ENCODE peak calls at places on chromosomes 16 and 17, in five cellular contexts. H is NCI-H1436, Q is brain microvascular endothelial cell, G is stomach, S is NCI-H2029 treated with DMSO at 0.1 percent for 48 hours. D is an unnamed sample.

GRCh38 chr17:43880420-43880991 is 26.8 kb downstream of the MPP2 start:
- DNase-seq in H (peak), Q (no peak), G (peak), S (peak), D (peak)

GRCh38 chr17:78528541-78528940 is 48.7 kb downstream of the DNAH17 start:
- DNase-seq in H (peak), Q (no peak), G (no peak), S (peak), D (no peak)

GRCh38 chr17:8935194-8935593 is 30.3 kb downstream of the PIK3R5 start:
- DNase-seq in H (no peak), Q (no peak), G (no peak), S (no peak), D (no peak)

GRCh38 chr16:6949240-6949639 is 383.4 kb upstream of the RBFOX1 start:
- DNase-seq in H (no peak), Q (no peak), G (no peak), S (no peak), D (no peak)

GRCh38 chr17:19263621-19264010 is 26.4 kb downstream of the EPN2 start:
- DNase-seq in H (no peak), Q (peak), G (no peak), S (no peak), D (peak)

GRCh38 chr16:74623214-74623842 is 16.4 kb upstream of the GLG1 start:
- DNase-seq in H (no peak), Q (no peak), G (peak), S (no peak), D (peak)

GRCh38 chr16:84061236-84061830 is 18.7 kb upstream of the SLC38A8 start:
- DNase-seq in H (no peak), Q (no peak), G (no peak), S (no peak), D (no peak)

GRCh38 chr17:43570518-43570928 is 24.4 kb upstream of the ETV4 start:
- DNase-seq in H (no peak), Q (peak), G (no peak), S (no peak), D (no peak)

GRCh38 chr16:81446318-81447275 is 2.0 kb downstream of the CMIP start:
- DNase-seq in H (no peak), Q (no peak), G (peak), S (no peak), D (no peak)

GRCh38 chr16:14007460-14007859 is 63.7 kb upstream of the MRTFB start:
- DNase-seq in H (no peak), Q (peak), G (no peak), S (peak), D (peak)

GRCh38 chr17:13030459-13031305 is 12.9 kb upstream of the ELAC2 start:
- DNase-seq in H (peak), Q (peak), G (no peak), S (peak), D (peak)

GRCh38 chr16:87843678-87844373 is 25.5 kb downstream of the SLC7A5 start:
- DNase-seq in H (no peak), Q (no peak), G (no peak), S (no peak), D (no peak)

GRCh38 chr16:57165923-57166322 is 19.9 kb downstream of the PSME3IP1 start:
- DNase-seq in H (no peak), Q (no peak), G (no peak), S (peak), D (peak)

GRCh38 chr17:44108440-44109311 is 14.8 kb downstream of the HDAC5 start:
- DNase-seq in H (no peak), Q (peak), G (peak), S (no peak), D (peak)

GRCh38 chr17:14381606-14382005 is 80.7 kb downstream of the HS3ST3B1 start:
- DNase-seq in H (no peak), Q (no peak), G (no peak), S (no peak), D (no peak)

GRCh38 chr17:47850692-47851573 is at the start of gene SP6:
- DNase-seq in H (peak), Q (peak), G (peak), S (peak), D (peak)

GRCh38 chr16:88057656-88058055 is 106.4 kb downstream of the BANP start:
- DNase-seq in H (no peak), Q (no peak), G (no peak), S (no peak), D (no peak)

GRCh38 chr16:7545251-7545650 is 212.6 kb downstream of the RBFOX1 start:
- DNase-seq in H (no peak), Q (no peak), G (no peak), S (no peak), D (no peak)

GRCh38 chr17:82225368-82226029 is 3.3 kb upstream of the SLC16A3 start:
- DNase-seq in H (no peak), Q (no peak), G (no peak), S (no peak), D (no peak)

GRCh38 chr17:39939031-39939430 is 11.5 kb downstream of the LRRC3C start:
- DNase-seq in H (no peak), Q (no peak), G (no peak), S (no peak), D (no peak)

GRCh38 chr16:47643610-47644009 is 182.5 kb downstream of the PHKB start:
- DNase-seq in H (no peak), Q (peak), G (no peak), S (no peak), D (peak)

GRCh38 chr16:83023640-83024039 is 396.9 kb downstream of the CDH13 start:
- DNase-seq in H (no peak), Q (no peak), G (no peak), S (no peak), D (peak)

GRCh38 chr17:51238253-51238887 is 21.5 kb downstream of the MBTD1 start:
- DNase-seq in H (no peak), Q (no peak), G (no peak), S (no peak), D (no peak)

GRCh38 chr16:83755391-83755790 is 52.4 kb upstream of the HSBP1 start:
- DNase-seq in H (no peak), Q (no peak), G (no peak), S (no peak), D (no peak)